ENCODE peak calls at places on chromosomes 6 and 20, in seven cellular contexts. U is tibial nerve, J is IMR-90, M is A549, O is stomach, X is breast epithelium, K is suprapubic skin. R is an unnamed sample. For H3K4me1, the result is how much of the 10 kb centered on the place peaks cover.

GRCh38 chr6:121142093-121142492 is 192.2 kb downstream of the TBC1D32 start:
- DNase-seq in K (no peak), J (no peak), X (no peak), M (peak), O (no peak), U (no peak), R (no peak)

GRCh38 chr6:9405369-9405768 is 970.0 kb upstream of the SLC35B3 start:
- DNase-seq in X (no peak), O (no peak), U (no peak), K (no peak), M (peak), J (peak), R (no peak)

GRCh38 chr6:79671605-79672266 is 40.6 kb downstream of the SH3BGRL2 start:
- DNase-seq in K (no peak), U (no peak), M (peak), X (peak), O (peak), J (peak), R (peak)

GRCh38 chr6:22590423-22590822 is 21.1 kb downstream of the HDGFL1 start:
- DNase-seq in M (no peak), K (no peak), O (no peak), U (no peak), X (no peak), J (no peak), R (no peak)

GRCh38 chr20:51667491-51667890 is 100.7 kb downstream of the ATP9A start:
- DNase-seq in X (no peak), U (no peak), J (no peak), O (no peak), M (no peak), K (no peak), R (no peak)

GRCh38 chr20:47724398-47724797 is 60.9 kb downstream of the SULF2 start:
- DNase-seq in O (no peak), X (no peak), K (no peak), U (no peak), M (no peak), J (no peak), R (no peak)

GRCh38 chr6:41373367-41373918 is 38.0 kb downstream of the NCR2 start:
- DNase-seq in J (no peak), U (no peak), X (no peak), K (no peak), O (no peak), M (no peak), R (no peak)

GRCh38 chr6:84033523-84034451 is at the start of gene MRAP2:
- DNase-seq in X (no peak), U (no peak), K (no peak), O (peak), J (no peak), M (peak), R (peak)

GRCh38 chr20:18533491-18533890 is 25.8 kb downstream of the SEC23B start:
- DNase-seq in M (no peak), J (no peak), U (no peak), O (no peak), K (no peak), X (no peak), R (no peak)

GRCh38 chr20:1154734-1155133 is 30.0 kb downstream of the TMEM74B start:
- DNase-seq in U (no peak), K (no peak), X (no peak), O (no peak), M (no peak), J (no peak), R (no peak)

GRCh38 chr6:22838346-22838745 is 269.0 kb downstream of the HDGFL1 start:
- DNase-seq in K (no peak), J (peak), U (no peak), X (no peak), O (no peak), M (peak), R (no peak)

GRCh38 chr6:34650823-34651222 is 45.7 kb downstream of the ILRUN start:
- DNase-seq in K (no peak), U (no peak), M (no peak), X (no peak), O (no peak), J (no peak), R (no peak)

GRCh38 chr6:96760153-96760687 is 77.1 kb downstream of the GPR63 start:
- DNase-seq in J (no peak), M (no peak), X (no peak), U (no peak), O (no peak), K (no peak), R (no peak)

GRCh38 chr6:84441456-84441855 is 214.0 kb upstream of the CEP162 start:
- DNase-seq in J (no peak), X (no peak), K (no peak), M (no peak), U (no peak), O (no peak), R (no peak)

GRCh38 chr6:149210376-149210775 is 107.1 kb upstream of the TAB2 start:
- DNase-seq in M (no peak), U (no peak), J (peak), K (no peak), X (no peak), O (no peak), R (no peak)

GRCh38 chr6:125868252-125868651 is 77.5 kb downstream of the NCOA7 start:
- DNase-seq in K (no peak), U (no peak), M (no peak), J (no peak), O (no peak), X (no peak), R (no peak)

GRCh38 chr6:14272111-14273085 is 154.8 kb downstream of the CD83 start:
- DNase-seq in O (no peak), M (peak), U (no peak), J (peak), K (no peak), X (no peak), R (no peak)

GRCh38 chr6:28252507-28252975 is 472 bp upstream of the ZKSCAN4 start:
- DNase-seq in J (no peak), U (no peak), O (no peak), M (no peak), X (no peak), K (no peak), R (no peak)
- TF ChIP-seq POLR2A in J (no peak), U (no peak), O (no peak), M (no peak), X (no peak), K (no peak), R (no peak)

GRCh38 chr6:72218125-72218524 is 331.8 kb downstream of the RIMS1 start:
- DNase-seq in X (no peak), O (peak), U (no peak), J (peak), K (no peak), M (peak), R (no peak)
- TF ChIP-seq CTCF in X (no peak), O (no peak), U (no peak), J (peak), K (no peak), M (no peak), R (no peak)

DNA sequence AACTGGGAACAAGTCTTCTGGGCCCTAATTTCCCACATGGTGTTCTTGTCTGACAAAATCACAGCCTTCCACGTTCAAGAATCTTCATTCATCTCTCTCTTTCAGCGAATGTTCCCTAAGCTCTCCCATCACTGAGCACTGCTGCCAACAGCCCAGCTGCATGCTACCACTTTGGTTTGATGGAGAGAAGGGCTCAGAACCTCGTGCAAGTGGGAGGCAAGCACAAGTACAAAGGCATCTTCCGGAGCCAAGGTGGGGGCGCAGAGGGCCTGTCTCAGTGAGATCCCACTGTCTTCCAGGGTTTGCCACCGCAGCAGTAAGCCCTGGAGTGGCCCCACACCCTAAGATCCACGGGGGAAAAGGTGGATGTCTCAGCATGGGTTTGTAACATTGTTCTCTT is 17.2 kb downstream of the DLL1 start:
- DNase-seq in J (no peak), K (no peak), M (no peak), U (no peak), O (no peak), X (no peak), R (no peak)
- H3K4me1 ChIP-seq in J (under half), K (under half), M (under half), U (under half), O (under half), X (under half), R (under half)

DNA sequence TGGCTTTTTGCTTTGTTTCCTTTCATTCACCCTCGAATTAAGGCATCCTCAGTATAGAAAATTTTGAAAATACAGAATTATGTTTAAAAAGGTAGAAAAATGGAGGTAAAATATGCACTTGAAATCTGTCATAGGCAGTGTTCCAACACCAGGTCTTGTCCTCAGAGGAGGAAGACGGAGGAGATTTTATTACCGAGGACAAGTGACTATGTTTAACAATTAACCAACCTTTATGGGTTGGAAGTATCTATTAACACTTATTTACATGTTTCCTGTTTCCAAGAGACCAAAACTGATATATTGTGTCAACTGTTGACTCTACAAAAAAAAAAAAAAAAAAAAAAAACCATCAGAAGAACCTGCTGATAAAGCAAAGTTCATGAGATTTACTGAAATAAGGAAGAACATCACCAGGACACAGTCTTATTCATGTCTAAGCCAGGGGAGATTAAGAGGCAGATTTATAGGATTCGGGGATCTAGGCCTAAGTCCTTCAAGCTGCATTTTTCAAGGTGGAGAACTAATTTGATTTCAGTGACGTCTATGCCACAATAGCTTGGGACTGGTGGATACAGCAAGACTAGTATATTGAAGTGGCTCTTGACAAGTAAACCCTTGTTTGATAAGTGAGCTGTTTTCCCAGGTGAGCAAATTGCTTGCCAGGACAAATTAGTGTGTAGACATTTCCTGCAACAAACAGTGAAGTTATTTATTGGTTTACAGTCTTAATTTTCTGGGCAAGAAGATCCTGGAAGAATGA is 126.6 kb upstream of the NAA20 start:
- DNase-seq in M (peak), U (no peak), X (no peak), O (no peak), J (no peak), K (no peak), R (no peak)
- TF ChIP-seq POLR2A in M (no peak), U (no peak), X (no peak), O (no peak), J (no peak), K (no peak), R (no peak)

GRCh38 chr20:8019178-8019997 is at the start of gene TMX4:
- DNase-seq in O (peak), K (peak), J (peak), U (peak), X (peak), M (peak), R (peak)

GRCh38 chr20:8021541-8022269 is 2.1 kb upstream of the TMX4 start:
- DNase-seq in O (no peak), J (no peak), K (no peak), X (no peak), U (no peak), M (no peak), R (no peak)

GRCh38 chr20:8020314-8021079 is 936 bp upstream of the TMX4 start:
- DNase-seq in U (no peak), X (no peak), J (no peak), K (no peak), O (no peak), M (no peak), R (no peak)

GRCh38 chr20:8019998-8020247 is 362 bp upstream of the TMX4 start:
- DNase-seq in J (no peak), U (no peak), X (no peak), O (no peak), M (no peak), K (no peak), R (no peak)

GRCh38 chr20:8018928-8019177 is 708 bp downstream of the TMX4 start:
- DNase-seq in X (no peak), J (peak), O (no peak), M (no peak), K (no peak), U (no peak), R (no peak)
- TF ChIP-seq CTCF in X (peak), J (no peak), O (peak), M (no peak), K (no peak), U (no peak), R (no peak)

GRCh38 chr20:11849976-11850670 is 67.6 kb upstream of the BTBD3 start:
- DNase-seq in J (peak), K (no peak), O (no peak), X (no peak), M (no peak), U (no peak), R (no peak)
- H3K4me1 ChIP-seq in J (under half), K (under half), O (under half), X (under half), M (under half), U (under half), R (under half)

GRCh38 chr6:36701401-36701991 is 3.9 kb downstream of the RAB44 start:
- DNase-seq in K (peak), U (no peak), J (no peak), M (no peak), O (no peak), X (no peak), R (no peak)
- TF ChIP-seq POLR2A in K (no peak), U (no peak), J (no peak), M (no peak), O (no peak), X (no peak), R (no peak)

DNA sequence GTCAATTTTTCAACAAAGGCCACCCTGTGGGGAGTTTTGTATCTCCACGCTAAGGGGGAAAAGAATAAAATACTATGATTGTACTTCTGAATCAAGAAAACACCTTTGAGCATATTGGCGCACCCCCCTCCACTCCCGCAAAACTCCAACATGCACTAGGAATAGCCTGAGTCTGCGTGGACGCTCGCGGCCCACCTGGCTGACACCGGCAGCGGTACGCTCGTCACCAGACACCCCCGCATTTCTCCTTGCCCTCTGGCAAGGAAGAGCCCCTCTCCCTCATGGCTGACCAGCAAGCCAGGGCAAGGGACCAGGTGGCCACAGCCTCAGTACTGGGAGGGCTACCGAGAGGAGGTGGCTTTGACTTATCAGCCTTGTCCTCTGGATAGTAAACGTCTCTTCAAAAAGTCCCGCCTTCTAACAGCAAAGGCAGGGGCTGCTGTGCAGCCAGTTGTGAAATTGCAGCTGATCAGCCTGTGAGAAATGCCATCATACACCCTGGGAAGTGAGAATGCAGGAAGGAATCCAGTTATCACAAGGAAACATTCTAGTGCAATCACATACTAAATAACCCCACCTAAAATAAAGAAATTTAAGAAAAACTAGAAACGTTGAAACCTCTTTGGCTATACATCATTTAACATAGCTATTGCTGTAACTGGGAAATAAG is 84.2 kb downstream of the HUS1B start:
- DNase-seq in K (no peak), O (no peak), M (no peak), U (no peak), J (peak), X (no peak), R (no peak)
- TF ChIP-seq CTCF in K (no peak), O (no peak), M (no peak), U (no peak), J (no peak), X (no peak), R (no peak)